ENCODE peak calls at places on chromosomes 3 and 15, in six cellular contexts. S, U, R, V, Q and O are unnamed samples.

GRCh38 chr3:33044676-33045075 is 52.3 kb downstream of the GLB1 start:
- DNase-seq in Q (no peak), V (no peak), S (no peak), U (peak; percentile 34), R (no peak), O (peak; percentile 15)

GRCh38 chr15:59993950-59994401 is 10.1 kb upstream of the FOXB1 start:
- DNase-seq in Q (peak; percentile 25), S (no peak), V (no peak), U (no peak), R (no peak), O (no peak)

GRCh38 chr3:65914032-65914739 is 124.5 kb downstream of the MAGI1 start:
- DNase-seq in Q (no peak), S (no peak), U (no peak), V (no peak), R (no peak), O (no peak)

GRCh38 chr3:62242846-62243245 is 130.5 kb downstream of the FEZF2 start:
- DNase-seq in R (no peak), U (no peak), Q (no peak), V (no peak), S (no peak), O (no peak)

GRCh38 chr15:90618330-90619136 is 88.8 kb downstream of the CRTC3 start:
- DNase-seq in V (no peak), Q (no peak), R (no peak), U (no peak), S (no peak), O (no peak)

GRCh38 chr3:183777016-183777618 is 48.3 kb downstream of the MAP6D1 start:
- DNase-seq in R (no peak), S (no peak), V (no peak), U (no peak), Q (no peak), O (no peak)

GRCh38 chr3:121834079-121834730 is 655 bp downstream of the IQCB1 start:
- DNase-seq in Q (peak; percentile 24), S (no peak), V (no peak), R (peak; percentile 37), U (no peak), O (no peak)

GRCh38 chr3:112120485-112120836 is 12.6 kb downstream of the GCSAM start:
- DNase-seq in R (no peak), V (no peak), U (no peak), S (no peak), Q (no peak), O (no peak)

GRCh38 chr15:20294651-20295237 is 246.9 kb downstream of the GOLGA6L6 start:
- DNase-seq in R (no peak), U (no peak), Q (no peak), V (no peak), S (no peak), O (no peak)

GRCh38 chr3:15438988-15439387 is 11.6 kb downstream of the EAF1 start:
- DNase-seq in U (no peak), Q (no peak), S (no peak), R (peak; percentile 16), V (no peak), O (no peak)

GRCh38 chr3:105744202-105744601 is 124.6 kb downstream of the CBLB start:
- DNase-seq in S (no peak), V (no peak), U (no peak), R (no peak), Q (no peak), O (no peak)

GRCh38 chr3:46356909-46357308 is 3.0 kb downstream of the CCR2 start:
- DNase-seq in Q (no peak), S (no peak), V (no peak), U (no peak), R (no peak), O (no peak)

GRCh38 chr3:101928890-101929289 is 79.6 kb downstream of the NFKBIZ start:
- DNase-seq in U (no peak), R (peak; percentile 78), Q (no peak), V (no peak), S (no peak), O (no peak)

GRCh38 chr3:29618395-29619291 is 337.8 kb downstream of the RBMS3 start:
- DNase-seq in Q (no peak), S (no peak), U (no peak), V (no peak), R (peak; percentile 24), O (no peak)

GRCh38 chr3:148087601-148088371 is 609.9 kb upstream of the AGTR1 start:
- DNase-seq in R (no peak), Q (no peak), S (no peak), V (no peak), U (no peak), O (no peak)

GRCh38 chr15:94327356-94327936 is 96.1 kb downstream of the MCTP2 start:
- DNase-seq in Q (peak; percentile 33), U (no peak), V (no peak), S (no peak), R (peak; percentile 21), O (no peak)

GRCh38 chr15:73598540-73599195 is 34.5 kb downstream of the NPTN start:
- DNase-seq in Q (no peak), V (no peak), U (no peak), S (no peak), R (no peak), O (no peak)

GRCh38 chr3:163622384-163622783 is 1455.9 kb downstream of the SI start:
- DNase-seq in U (no peak), V (no peak), S (no peak), R (no peak), Q (no peak), O (no peak)

GRCh38 chr3:29203846-29204245 is 77.0 kb upstream of the RBMS3 start:
- DNase-seq in S (no peak), V (no peak), Q (no peak), U (no peak), R (no peak), O (no peak)

GRCh38 chr3:39479701-39480414 is 12.4 kb downstream of the MOBP start:
- DNase-seq in R (no peak), V (no peak), Q (no peak), S (no peak), U (no peak), O (no peak)

GRCh38 chr3:123660900-123661299 is 76.0 kb upstream of the HACD2 start:
- DNase-seq in U (no peak), Q (no peak), S (no peak), R (peak; percentile 57), V (peak; percentile 48), O (no peak)

GRCh38 chr15:93664180-93664951 is 567.0 kb upstream of the MCTP2 start:
- DNase-seq in Q (no peak), S (no peak), U (no peak), V (no peak), R (no peak), O (no peak)

GRCh38 chr3:139434764-139435291 is 41.5 kb downstream of the RBP2 start:
- DNase-seq in R (peak; percentile 92), Q (no peak), S (no peak), V (no peak), U (no peak), O (no peak)

GRCh38 chr3:189393598-189393997 is 221.8 kb downstream of the TPRG1 start:
- DNase-seq in Q (no peak), R (peak; percentile 81), V (no peak), U (no peak), S (no peak), O (no peak)